ENCODE peak calls at places on chromosomes 6 and 20, in five cellular contexts. O, R, B, P and V are unnamed samples.

GRCh38 chr6:142088858-142089216 is 43.9 kb upstream of the GJE1 start:
- DNase-seq in O (no peak), B (no peak), R (no peak), P (peak; percentile 54), V (no peak)

GRCh38 chr6:41497573-41497972 is 48.6 kb upstream of the FOXP4 start:
- DNase-seq in P (no peak), O (no peak), B (no peak), R (no peak), V (no peak)

GRCh38 chr6:139342957-139343750 is 31.3 kb downstream of the CITED2 start:
- DNase-seq in P (no peak), R (no peak), B (no peak), O (no peak), V (no peak)

GRCh38 chr6:33212857-33213165 is 4.5 kb downstream of the RING1 start:
- DNase-seq in B (no peak), R (no peak), O (no peak), P (no peak), V (no peak)

GRCh38 chr6:168884646-168885086 is 369.0 kb downstream of the THBS2 start:
- DNase-seq in P (peak; percentile 96), O (peak; percentile 63), B (peak; percentile 65), R (peak; percentile 63), V (peak; percentile 87)

GRCh38 chr20:47099093-47099492 is 204.4 kb downstream of the EYA2 start:
- DNase-seq in P (no peak), B (no peak), R (no peak), O (no peak), V (no peak)

GRCh38 chr6:141464490-141464889 is 668.2 kb upstream of the GJE1 start:
- DNase-seq in B (no peak), R (peak; percentile 80), O (no peak), P (no peak), V (no peak)

GRCh38 chr6:117232191-117232590 is 33.2 kb upstream of the VGLL2 start:
- DNase-seq in B (no peak), P (no peak), R (no peak), O (no peak), V (no peak)

GRCh38 chr6:56683882-56684281 is 41.2 kb upstream of the DST start:
- DNase-seq in B (no peak), O (no peak), R (no peak), P (no peak), V (no peak)

GRCh38 chr6:106025655-106026054 is 60.5 kb upstream of the PRDM1 start:
- DNase-seq in B (no peak), O (no peak), P (no peak), R (no peak), V (no peak)

GRCh38 chr6:139577124-139577800 is 202.8 kb upstream of the CITED2 start:
- DNase-seq in B (no peak), O (no peak), R (no peak), P (no peak), V (no peak)

GRCh38 chr20:42218566-42218965 is 600.4 kb upstream of the CHD6 start:
- DNase-seq in O (no peak), P (no peak), R (no peak), B (no peak), V (no peak)

GRCh38 chr6:41901882-41902519 is 6.8 kb upstream of the USP49 start:
- DNase-seq in R (peak; percentile 21), O (no peak), P (no peak), B (peak; percentile 49), V (no peak)

GRCh38 chr6:1162367-1163275 is 149.3 kb upstream of the FOXQ1 start:
- DNase-seq in O (no peak), R (no peak), P (no peak), B (no peak), V (no peak)

GRCh38 chr6:140571139-140571538 is 1196.7 kb upstream of the CITED2 start:
- DNase-seq in P (no peak), B (no peak), O (no peak), R (no peak), V (no peak)

GRCh38 chr20:408843-409696 is 971 bp downstream of the RBCK1 start:
- DNase-seq in R (peak; percentile 50), B (no peak), P (no peak), O (no peak), V (no peak)

GRCh38 chr6:139291813-139292619 is at the start of gene TXLNB:
- DNase-seq in O (peak; percentile 57), P (peak; percentile 91), B (peak; percentile 80), R (peak; percentile 84), V (peak; percentile 72)

GRCh38 chr6:30882764-30883475 is 1.4 kb upstream of the DDR1 start:
- DNase-seq in B (no peak), R (peak; percentile 28), O (no peak), P (peak; percentile 90), V (no peak)